ENCODE peak calls at places on chromosomes 11 and 22, in six cellular contexts. I is hepatocyte, D is transverse colon, X is tibial nerve, U is ovary, F is left ventricle myocardium inferior. E is an unnamed sample.
A peak's percentile ranks its signal among the peaks of the same experiment; 100 is the strongest.

GRCh38 chr11:13928566-13929251 is 33.8 kb upstream of the SPON1 start:
- DNase-seq in U (peak; percentile 33), I (peak; percentile 48), D (no peak), F (no peak), X (no peak), E (peak; percentile 24)

GRCh38 chr11:15278129-15278528 is 163.4 kb downstream of the INSC start:
- DNase-seq in D (no peak), X (no peak), I (peak; percentile 28), F (no peak), U (no peak), E (no peak)

GRCh38 chr11:118619444-118620205 is 12.2 kb downstream of the PHLDB1 start:
- DNase-seq in X (no peak), D (no peak), F (no peak), I (peak; percentile 70), U (peak; percentile 56), E (peak; percentile 90)

GRCh38 chr11:104078250-104078649 is 41.8 kb downstream of the DDI1 start:
- DNase-seq in I (no peak), F (no peak), X (no peak), U (no peak), D (no peak), E (no peak)

GRCh38 chr11:17543041-17543440 is 1.2 kb downstream of the USH1C start:
- DNase-seq in U (no peak), I (no peak), F (peak; percentile 0), X (no peak), D (peak; percentile 24), E (no peak)

GRCh38 chr22:28656156-28656555 is 23.5 kb downstream of the TTC28 start:
- DNase-seq in D (no peak), I (no peak), X (no peak), F (no peak), U (no peak), E (no peak)

GRCh38 chr11:44833869-44834452 is 107.2 kb downstream of the TSPAN18 start:
- DNase-seq in I (peak; percentile 32), F (no peak), U (no peak), D (no peak), X (no peak), E (no peak)

GRCh38 chr11:75430692-75431532 is 2.1 kb downstream of the KLHL35 start:
- DNase-seq in I (no peak), F (no peak), U (no peak), D (no peak), X (no peak), E (no peak)

GRCh38 chr11:65907878-65908277 is 7.7 kb upstream of the FOSL1 start:
- DNase-seq in U (no peak), I (no peak), D (no peak), X (no peak), F (no peak), E (no peak)

GRCh38 chr11:59088164-59088563 is 2.1 kb downstream of the GLYATL1B start:
- DNase-seq in F (no peak), D (no peak), I (no peak), X (no peak), U (no peak), E (no peak)

GRCh38 chr11:6402561-6402981 is 12.3 kb downstream of the SMPD1 start:
- DNase-seq in D (peak; percentile 57), F (no peak), I (no peak), X (no peak), U (no peak), E (no peak)

GRCh38 chr11:6925636-6926207 is 504 bp upstream of the ZNF215 start:
- DNase-seq in I (peak; percentile 8), D (no peak), X (no peak), F (no peak), U (no peak), E (no peak)

GRCh38 chr11:61684870-61685610 is 4.8 kb downstream of the DAGLA start:
- DNase-seq in F (no peak), I (no peak), X (no peak), U (no peak), D (no peak), E (no peak)

GRCh38 chr11:3130269-3131071 is 34.6 kb downstream of the OSBPL5 start:
- DNase-seq in X (no peak), U (no peak), D (no peak), I (no peak), F (peak; percentile 16), E (no peak)

GRCh38 chr11:3128356-3129180 is 36.5 kb downstream of the OSBPL5 start:
- DNase-seq in D (no peak), I (no peak), U (no peak), F (peak; percentile 10), X (no peak), E (no peak)

GRCh38 chr11:3129591-3130268 is 35.4 kb downstream of the OSBPL5 start:
- DNase-seq in X (no peak), D (no peak), I (no peak), F (peak; percentile 11), U (no peak), E (no peak)

GRCh38 chr11:3127706-3128355 is 37.3 kb downstream of the OSBPL5 start:
- DNase-seq in I (no peak), X (no peak), D (no peak), U (no peak), F (peak; percentile 38), E (peak; percentile 6)

DNA sequence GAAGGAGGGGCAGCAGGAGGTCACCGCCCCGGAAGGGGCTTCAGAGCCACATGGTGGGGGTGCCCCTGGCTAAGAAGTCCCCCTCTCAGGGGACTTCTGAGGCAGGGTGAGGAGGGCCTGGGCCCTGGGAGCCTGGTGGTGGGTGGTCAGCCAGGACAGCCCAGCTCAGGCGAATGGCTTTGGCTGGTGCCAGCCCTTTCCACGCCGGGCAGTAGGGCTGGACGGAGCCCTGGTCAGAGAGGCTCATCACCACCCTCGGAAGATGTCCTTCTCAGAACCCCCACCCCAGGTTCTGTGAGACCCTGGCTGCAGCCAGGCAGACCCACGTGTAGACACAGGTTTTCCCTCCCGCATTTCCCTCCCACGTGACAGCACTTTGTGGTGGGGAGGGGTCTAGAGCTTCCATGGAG is 35.9 kb downstream of the OSBPL5 start:
- DNase-seq in F (no peak), D (no peak), U (no peak), I (no peak), X (no peak), E (no peak)
- H3K27ac ChIP-seq in F (no peak overlapping the region), D (no peak overlapping the region), U (no peak overlapping the region), I (no peak overlapping the region), X (no peak overlapping the region), E (no peak overlapping the region)

GRCh38 chr11:12723410-12724297 is 49.4 kb downstream of the TEAD1 start:
- DNase-seq in F (no peak), U (no peak), X (no peak), I (peak; percentile 69), D (peak; percentile 18), E (no peak)
- H3K4me3 ChIP-seq in F (no peak overlapping the region), U (no peak overlapping the region), X (no peak overlapping the region), I (no peak overlapping the region), D (no peak overlapping the region), E (no peak overlapping the region)

GRCh38 chr11:12125609-12126149 is 15.3 kb downstream of the MICAL2 start:
- DNase-seq in D (no peak), I (peak; percentile 75), F (no peak), U (no peak), X (no peak), E (no peak)
- H3K4me1 ChIP-seq in D (peaks cover 35% of the 10 kb centered on the region), I (peaks cover 18% of the 10 kb centered on the region), F (peaks cover 85% of the 10 kb centered on the region), U (no peaks in the 10 kb centered on the region), X (peaks cover 3% of the 10 kb centered on the region), E (no peaks in the 10 kb centered on the region)

GRCh38 chr11:108313444-108313843 is 90.6 kb downstream of the ATM start:
- DNase-seq in F (no peak), I (no peak), U (no peak), D (no peak), X (no peak), E (no peak)
- H3K27ac ChIP-seq in F (no peak overlapping the region), I (no peak overlapping the region), U (no peak overlapping the region), D (no peak overlapping the region), X (no peak overlapping the region), E (no peak overlapping the region)

GRCh38 chr11:117203069-117203407 is 3.9 kb downstream of the TAGLN start:
- DNase-seq in F (no peak), U (no peak), X (no peak), I (no peak), D (no peak), E (no peak)
- H3K4me3 ChIP-seq in F (peak overlapping the region; percentile 58), U (peak overlapping the region; percentile 45), X (peak overlapping the region; percentile 60), I (no peak overlapping the region), D (peak overlapping the region; percentile 34), E (no peak overlapping the region)

GRCh38 chr11:128496684-128497056 is 90.7 kb downstream of the ETS1 start:
- DNase-seq in U (no peak), D (no peak), X (no peak), I (no peak), F (no peak), E (no peak)
- H3K4me1 ChIP-seq in U (peaks cover 41% of the 10 kb centered on the region), D (peaks cover 51% of the 10 kb centered on the region), X (peaks cover 73% of the 10 kb centered on the region), I (peaks cover 29% of the 10 kb centered on the region), F (peaks cover 100% of the 10 kb centered on the region), E (peaks cover 70% of the 10 kb centered on the region)

GRCh38 chr11:68954970-68955958 is 25.5 kb downstream of the MRGPRD start:
- DNase-seq in I (peak; percentile 36), D (peak; percentile 77), X (no peak), F (peak; percentile 39), U (peak; percentile 39), E (peak; percentile 56)
- H3K27ac ChIP-seq in I (no peak overlapping the region), D (peak overlapping the region; percentile 80), X (no peak overlapping the region), F (no peak overlapping the region), U (no peak overlapping the region), E (no peak overlapping the region)

GRCh38 chr22:23237841-23238240 is 57.5 kb downstream of the BCR start:
- DNase-seq in X (no peak), D (no peak), I (no peak), F (no peak), U (no peak), E (no peak)
- H3K4me3 ChIP-seq in X (no peak overlapping the region), D (no peak overlapping the region), I (no peak overlapping the region), F (no peak overlapping the region), U (no peak overlapping the region), E (no peak overlapping the region)

DNA sequence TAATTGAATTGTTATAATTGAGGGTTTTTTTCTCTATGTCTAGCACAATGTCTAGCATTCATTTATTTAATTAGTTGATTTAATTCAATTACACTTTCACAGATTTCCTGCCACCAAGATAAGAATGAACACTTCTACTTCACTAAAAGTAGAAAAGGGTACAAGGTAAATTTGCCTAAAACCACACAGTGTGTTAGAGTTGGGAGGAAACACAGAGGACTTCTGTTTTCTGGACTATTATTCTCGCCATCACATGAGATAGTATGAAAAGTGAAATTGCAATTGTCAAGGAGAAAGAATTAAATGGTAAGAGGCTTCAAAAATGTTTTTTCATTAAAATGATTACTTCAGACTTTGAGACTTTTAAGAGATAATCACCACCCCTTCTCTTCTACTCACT is 109.5 kb downstream of the ETS1 start:
- DNase-seq in D (no peak), F (no peak), U (no peak), X (no peak), I (no peak), E (no peak)
- H3K4me1 ChIP-seq in D (peaks cover 15% of the 10 kb centered on the region), F (peaks cover 98% of the 10 kb centered on the region), U (peaks cover 39% of the 10 kb centered on the region), X (peaks cover 95% of the 10 kb centered on the region), I (peaks cover 23% of the 10 kb centered on the region), E (peaks cover 58% of the 10 kb centered on the region)